ENCODE peak calls at places on chromosomes 13 and 19, in ten cellular contexts. S is fibroblast of pulmonary artery, B is activated T-cell treated with anti-CD3 and anti-CD28 coated beads for 1 hour, X is body of pancreas, Z is stomach, E is germinal center, Q is neural crest cell, U is NCI-H774, M is naive B cell, R is pulmonary artery endothelial cell. C is an unnamed sample.

GRCh38 chr19:38409631-38410133 is 6.8 kb downstream of the FAM98C start:
- DNase-seq in M (no peak), Z (no peak), U (no peak), Q (no peak), X (no peak), B (no peak), E (no peak), R (no peak), S (peak; percentile 72), C (no peak)

GRCh38 chr19:4455742-4456565 is 1.6 kb downstream of the UBXN6 start:
- DNase-seq in X (peak; percentile 64), R (no peak), B (no peak), Z (no peak), M (no peak), U (no peak), E (no peak), S (peak; percentile 78), Q (no peak), C (no peak)

GRCh38 chr13:62033932-62034331 is 618.3 kb upstream of the PCDH20 start:
- DNase-seq in E (no peak), B (no peak), X (no peak), M (no peak), U (no peak), R (no peak), Q (no peak), Z (no peak), S (no peak), C (peak; percentile 15)

GRCh38 chr19:35429698-35430097 is 18.4 kb upstream of the FFAR2 start:
- DNase-seq in X (no peak), U (no peak), Q (no peak), B (no peak), M (no peak), S (no peak), R (no peak), E (no peak), Z (no peak), C (no peak)

GRCh38 chr19:35585844-35586243 is at the start of gene PMIS2:
- DNase-seq in S (no peak), E (peak; percentile 40), R (no peak), B (no peak), X (no peak), U (no peak), Q (no peak), Z (no peak), M (no peak), C (no peak)

GRCh38 chr19:48448563-48448962 is 2.8 kb downstream of the GRWD1 start:
- DNase-seq in X (no peak), Q (no peak), Z (no peak), R (no peak), S (no peak), B (no peak), U (no peak), E (no peak), M (no peak), C (no peak)

GRCh38 chr19:18932216-18932841 is 8.7 kb downstream of the HOMER3 start:
- DNase-seq in E (peak; percentile 95), B (peak; percentile 85), Q (peak; percentile 84), X (peak; percentile 57), U (no peak), R (no peak), S (peak; percentile 36), M (peak; percentile 58), Z (peak; percentile 82), C (peak; percentile 55)

GRCh38 chr19:56161534-56161933 is 14.3 kb upstream of the GALP start:
- DNase-seq in M (no peak), Q (no peak), B (no peak), U (no peak), S (no peak), X (no peak), E (no peak), Z (no peak), R (no peak), C (no peak)

GRCh38 chr13:112204376-112204775 is 137.4 kb downstream of the SOX1 start:
- DNase-seq in M (no peak), E (no peak), Z (no peak), U (no peak), R (no peak), B (no peak), Q (no peak), S (no peak), X (no peak), C (no peak)

GRCh38 chr19:17348700-17349099 is 11.3 kb downstream of the GTPBP3 start:
- DNase-seq in E (no peak), Z (no peak), S (peak; percentile 81), B (no peak), R (peak; percentile 78), Q (no peak), U (peak; percentile 58), X (peak; percentile 30), M (no peak), C (no peak)

GRCh38 chr19:48363810-48364563 is at the start of the genes SYNGR4 and TMEM143:
- DNase-seq in B (peak; percentile 95), R (peak; percentile 98), S (peak; percentile 100), Q (peak; percentile 95), Z (peak; percentile 98), X (peak; percentile 100), M (peak; percentile 99), E (peak; percentile 99), U (peak; percentile 100), C (peak; percentile 100)

GRCh38 chr19:54030895-54031586 is 32.7 kb downstream of the VSTM1 start:
- DNase-seq in U (no peak), S (peak; percentile 49), Q (no peak), M (no peak), Z (no peak), X (no peak), E (no peak), B (no peak), R (no peak), C (no peak)

GRCh38 chr19:44571830-44572661 is 41.3 kb upstream of the IGSF23 start:
- DNase-seq in S (no peak), Q (no peak), E (no peak), Z (no peak), R (no peak), U (no peak), X (no peak), B (no peak), M (no peak), C (no peak)

GRCh38 chr13:79898996-79899395 is 418.0 kb downstream of the NDFIP2 start:
- DNase-seq in M (no peak), R (no peak), X (no peak), U (no peak), Z (no peak), Q (no peak), S (no peak), B (no peak), E (no peak), C (no peak)

GRCh38 chr19:6662692-6663091 is 7.3 kb downstream of the TNFSF14 start:
- DNase-seq in S (no peak), B (no peak), M (no peak), U (no peak), X (no peak), E (no peak), Q (no peak), Z (no peak), R (no peak), C (no peak)

GRCh38 chr19:46413262-46414031 is at the start of gene CCDC8:
- DNase-seq in U (no peak), S (peak; percentile 96), Z (no peak), Q (peak; percentile 78), R (no peak), E (no peak), X (peak; percentile 94), M (no peak), B (no peak), C (no peak)

GRCh38 chr19:55407625-55408319 is at the start of gene UBE2S:
- DNase-seq in Q (peak; percentile 93), M (peak; percentile 98), U (peak; percentile 99), R (peak; percentile 99), S (peak; percentile 100), B (peak; percentile 93), X (peak; percentile 97), E (peak; percentile 100), Z (peak; percentile 98), C (peak; percentile 99)

GRCh38 chr13:78160793-78161192 is 242.2 kb upstream of the EDNRB start:
- DNase-seq in B (no peak), M (no peak), E (no peak), Z (no peak), U (no peak), S (peak; percentile 32), Q (no peak), R (no peak), X (no peak), C (no peak)

GRCh38 chr19:4609878-4610511 is 29.3 kb upstream of the TNFAIP8L1 start:
- DNase-seq in S (no peak), E (no peak), R (no peak), B (no peak), Q (no peak), X (peak; percentile 59), M (no peak), Z (no peak), U (no peak), C (peak; percentile 31)

GRCh38 chr13:48504606-48505369 is 28.1 kb downstream of the RCBTB2 start:
- DNase-seq in R (no peak), M (no peak), X (no peak), Q (no peak), E (no peak), B (no peak), Z (no peak), U (no peak), S (no peak), C (no peak)

GRCh38 chr19:42468273-42468796 is 25.6 kb upstream of the CXCL17 start:
- DNase-seq in R (no peak), B (no peak), E (no peak), Q (no peak), S (peak; percentile 67), Z (no peak), M (no peak), X (no peak), U (no peak), C (no peak)

GRCh38 chr19:32677657-32678056 is 2.0 kb downstream of the RGS9BP start:
- DNase-seq in Z (no peak), S (no peak), X (no peak), E (no peak), Q (no peak), M (no peak), U (no peak), R (no peak), B (no peak), C (no peak)

GRCh38 chr13:109862627-109863026 is 76.2 kb upstream of the IRS2 start:
- DNase-seq in B (no peak), Q (no peak), U (no peak), S (peak; percentile 66), Z (no peak), E (no peak), X (no peak), R (no peak), M (no peak), C (no peak)

GRCh38 chr19:35268546-35269424 is at the start of gene USF2:
- DNase-seq in X (peak; percentile 79), S (peak; percentile 77), M (peak; percentile 81), U (peak; percentile 64), Z (peak; percentile 78), B (peak; percentile 35), E (peak; percentile 83), Q (peak; percentile 54), R (peak; percentile 20), C (peak; percentile 79)

GRCh38 chr13:79675931-79676658 is 195.1 kb downstream of the NDFIP2 start:
- DNase-seq in Z (no peak), E (no peak), Q (no peak), U (no peak), R (no peak), X (no peak), M (no peak), S (no peak), B (no peak), C (no peak)

GRCh38 chr19:11375143-11375948 is 880 bp downstream of the SWSAP1 start:
- DNase-seq in M (peak; percentile 65), Q (no peak), U (peak; percentile 4), E (peak; percentile 66), X (peak; percentile 64), S (no peak), B (peak; percentile 60), R (no peak), Z (peak; percentile 59), C (no peak)

GRCh38 chr19:11405846-11406643 is 13.1 kb downstream of the RGL3 start:
- DNase-seq in Q (no peak), Z (no peak), E (peak; percentile 39), M (no peak), S (peak; percentile 56), U (no peak), R (no peak), X (no peak), B (no peak), C (no peak)

GRCh38 chr19:45091031-45091918 is 1.7 kb upstream of the PPP1R37 start:
- DNase-seq in M (peak; percentile 97), Q (peak; percentile 100), S (peak; percentile 100), Z (peak; percentile 99), B (peak; percentile 97), E (peak; percentile 93), U (peak; percentile 98), X (peak; percentile 99), R (peak; percentile 97), C (peak; percentile 99)